ENCODE peak calls at places on chromosomes 4 and X, in four cellular contexts. M, Q, J and T are unnamed samples.

GRCh38 chrX:49912086-49912485 is 10.3 kb upstream of the CLCN5 start:
- DNase-seq in M (no peak), Q (no peak), J (no peak), T (no peak)

GRCh38 chr4:67918428-67918827 is 34.6 kb upstream of the TMPRSS11D start:
- DNase-seq in M (no peak), Q (no peak), J (no peak), T (no peak)

GRCh38 chr4:53205970-53206369 is 159.9 kb downstream of the SCFD2 start:
- DNase-seq in M (no peak), Q (no peak), J (no peak), T (no peak)

GRCh38 chr4:90186229-90186628 is 59.0 kb downstream of the CCSER1 start:
- DNase-seq in M (no peak), Q (no peak), J (no peak), T (no peak)

GRCh38 chr4:70240192-70240591 is 2.2 kb upstream of the CSN3 start:
- DNase-seq in M (no peak), Q (no peak), J (no peak), T (no peak)

GRCh38 chr4:153318696-153319320 is 25.7 kb upstream of the MND1 start:
- DNase-seq in M (no peak), Q (peak; percentile 17), J (no peak), T (no peak)

GRCh38 chrX:48971325-48972213 is at the start of gene KCND1:
- DNase-seq in M (no peak), Q (peak; percentile 14), J (no peak), T (peak; percentile 52)

GRCh38 chrX:123357941-123358340 is 173.9 kb downstream of the GRIA3 start:
- DNase-seq in M (no peak), Q (no peak), J (no peak), T (no peak)

GRCh38 chrX:24090300-24091200 is 35.8 kb downstream of the EIF2S3 start:
- DNase-seq in M (no peak), Q (no peak), J (no peak), T (no peak)

GRCh38 chrX:143027262-143027661 is 1.5 kb downstream of the SPANXN4 start:
- DNase-seq in M (no peak), Q (peak; percentile 1), J (no peak), T (no peak)

GRCh38 chr4:185358514-185359433 is 37.0 kb downstream of the LRP2BP start:
- DNase-seq in M (no peak), Q (no peak), J (no peak), T (no peak)

GRCh38 chr4:144355809-144356757 is 215.6 kb upstream of the GYPA start:
- DNase-seq in M (no peak), Q (peak; percentile 75), J (no peak), T (peak; percentile 82)

GRCh38 chrX:70481424-70481823 is 36.8 kb downstream of the DLG3 start:
- DNase-seq in M (no peak), Q (peak; percentile 11), J (no peak), T (no peak)

GRCh38 chr4:90142091-90142490 is 14.9 kb downstream of the CCSER1 start:
- DNase-seq in M (no peak), Q (no peak), J (no peak), T (no peak)

GRCh38 chr4:106530816-106531215 is 162.2 kb upstream of the GIMD1 start:
- DNase-seq in M (no peak), Q (no peak), J (no peak), T (no peak)

GRCh38 chr4:105472871-105473339 is 957 bp downstream of the PPA2 start:
- DNase-seq in M (no peak), Q (no peak), J (no peak), T (no peak)

GRCh38 chrX:71164071-71164470 is 19.4 kb downstream of the NLGN3 start:
- DNase-seq in M (no peak), Q (no peak), J (no peak), T (no peak)

GRCh38 chr4:74431113-74431826 is 13.7 kb upstream of the AREG start:
- DNase-seq in M (no peak), Q (no peak), J (no peak), T (no peak)

GRCh38 chrX:48826876-48827653 is 752 bp downstream of the ERAS start:
- DNase-seq in M (no peak), Q (no peak), J (no peak), T (no peak)

GRCh38 chrX:154010330-154011087 is 9.2 kb downstream of the IRAK1 start:
- DNase-seq in M (no peak), Q (no peak), J (no peak), T (no peak)